ENCODE peak calls at places on chromosomes 4 and X, in six cellular contexts. One of them, this sample, is unnamed.

GRCh38 chr4:1614854-1615595 is 69.1 kb downstream of the FAM53A start:
- DNase-seq in lower leg skin: no peak
- DNase-seq in foreskin fibroblast: no peak
- DNase-seq in glutamatergic neuron: no peak
- DNase-seq in HFFc6: no peak
- DNase-seq in stomach: no peak
- DNase-seq in this sample: no peak

GRCh38 chrX:122777766-122778165 is 406.3 kb upstream of the GRIA3 start:
- DNase-seq in lower leg skin: no peak
- DNase-seq in foreskin fibroblast: peak
- DNase-seq in glutamatergic neuron: no peak
- DNase-seq in HFFc6: no peak
- DNase-seq in stomach: no peak
- DNase-seq in this sample: no peak

GRCh38 chrX:109533005-109533404 is 3.6 kb upstream of the NXT2 start:
- DNase-seq in lower leg skin: no peak
- DNase-seq in foreskin fibroblast: no peak
- DNase-seq in glutamatergic neuron: no peak
- DNase-seq in HFFc6: no peak
- DNase-seq in stomach: no peak
- DNase-seq in this sample: no peak

GRCh38 chrX:2767631-2768455 is 16.0 kb downstream of the XG start:
- DNase-seq in lower leg skin: peak
- DNase-seq in foreskin fibroblast: peak
- DNase-seq in glutamatergic neuron: no peak
- DNase-seq in HFFc6: peak
- DNase-seq in stomach: no peak
- DNase-seq in this sample: peak

GRCh38 chr4:26321326-26322276 is 787 bp downstream of the RBPJ start:
- DNase-seq in lower leg skin: peak
- DNase-seq in foreskin fibroblast: no peak
- DNase-seq in glutamatergic neuron: peak
- DNase-seq in HFFc6: no peak
- DNase-seq in stomach: no peak
- DNase-seq in this sample: no peak

GRCh38 chrX:153382563-153383482 is 18.3 kb downstream of the PNMA6E start:
- DNase-seq in lower leg skin: no peak
- DNase-seq in foreskin fibroblast: no peak
- DNase-seq in glutamatergic neuron: no peak
- DNase-seq in HFFc6: no peak
- DNase-seq in stomach: no peak
- DNase-seq in this sample: no peak

GRCh38 chrX:48470833-48471118 is 716 bp upstream of the SLC38A5 start:
- DNase-seq in lower leg skin: no peak
- DNase-seq in foreskin fibroblast: no peak
- DNase-seq in glutamatergic neuron: no peak
- DNase-seq in HFFc6: no peak
- DNase-seq in stomach: no peak
- DNase-seq in this sample: no peak

GRCh38 chr4:70688795-70689231 is 481 bp downstream of the UTP3 start:
- DNase-seq in lower leg skin: peak
- DNase-seq in foreskin fibroblast: no peak
- DNase-seq in glutamatergic neuron: no peak
- DNase-seq in HFFc6: no peak
- DNase-seq in stomach: no peak
- DNase-seq in this sample: no peak

GRCh38 chr4:166165829-166166420 is 292.9 kb downstream of the TLL1 start:
- DNase-seq in lower leg skin: no peak
- DNase-seq in foreskin fibroblast: peak
- DNase-seq in glutamatergic neuron: no peak
- DNase-seq in HFFc6: peak
- DNase-seq in stomach: no peak
- DNase-seq in this sample: peak

GRCh38 chrX:100643943-100644587 is at the start of gene SRPX2:
- DNase-seq in lower leg skin: no peak
- DNase-seq in foreskin fibroblast: peak
- DNase-seq in glutamatergic neuron: no peak
- DNase-seq in HFFc6: peak
- DNase-seq in stomach: no peak
- DNase-seq in this sample: peak

GRCh38 chrX:100645106-100645505 is 1.1 kb downstream of the SRPX2 start:
- DNase-seq in lower leg skin: no peak
- DNase-seq in foreskin fibroblast: no peak
- DNase-seq in glutamatergic neuron: no peak
- DNase-seq in HFFc6: peak
- DNase-seq in stomach: no peak
- DNase-seq in this sample: no peak

GRCh38 chrX:100647095-100647494 is 3.1 kb downstream of the SRPX2 start:
- DNase-seq in lower leg skin: no peak
- DNase-seq in foreskin fibroblast: no peak
- DNase-seq in glutamatergic neuron: no peak
- DNase-seq in HFFc6: no peak
- DNase-seq in stomach: no peak
- DNase-seq in this sample: no peak

GRCh38 chrX:100643212-100643611 is 787 bp upstream of the SRPX2 start:
- DNase-seq in lower leg skin: no peak
- DNase-seq in foreskin fibroblast: no peak
- DNase-seq in glutamatergic neuron: no peak
- DNase-seq in HFFc6: no peak
- DNase-seq in stomach: no peak
- DNase-seq in this sample: no peak

DNA sequence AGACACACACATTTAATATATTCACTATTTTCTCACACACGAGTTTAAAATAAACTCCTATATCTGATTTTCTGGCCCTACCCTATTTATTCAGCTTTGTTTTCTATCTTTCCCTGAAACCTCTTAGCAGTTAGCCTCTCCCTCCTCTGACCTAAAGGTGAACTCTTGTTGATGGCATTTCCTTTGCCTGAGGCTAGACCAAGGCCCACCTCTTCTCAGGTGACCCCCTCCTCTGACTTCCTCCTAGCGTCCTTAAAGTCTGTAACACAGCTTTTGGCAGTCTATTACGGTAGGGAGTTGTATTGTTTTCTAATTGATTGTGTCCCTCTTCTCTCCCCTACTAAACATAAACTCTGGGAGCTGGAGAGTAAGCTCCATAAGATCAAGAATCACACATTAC is 1.7 kb upstream of the SRPX2 start:
- DNase-seq in lower leg skin: no peak
- DNase-seq in foreskin fibroblast: no peak
- DNase-seq in glutamatergic neuron: no peak
- DNase-seq in HFFc6: no peak
- DNase-seq in stomach: no peak
- DNase-seq in this sample: no peak
- TF ChIP-seq CTCF in lower leg skin: no peak
- TF ChIP-seq CTCF in foreskin fibroblast: no peak
- TF ChIP-seq CTCF in glutamatergic neuron: no peak
- TF ChIP-seq CTCF in HFFc6: no peak
- TF ChIP-seq CTCF in stomach: no peak
- TF ChIP-seq CTCF in this sample: no peak

GRCh38 chrX:101291204-101291603 is at the start of gene TAF7L:
- DNase-seq in lower leg skin: no peak
- DNase-seq in foreskin fibroblast: peak
- DNase-seq in glutamatergic neuron: peak
- DNase-seq in HFFc6: no peak
- DNase-seq in stomach: no peak
- DNase-seq in this sample: no peak

GRCh38 chrX:101287402-101287801 is 3.7 kb downstream of the TAF7L start:
- DNase-seq in lower leg skin: no peak
- DNase-seq in foreskin fibroblast: peak
- DNase-seq in glutamatergic neuron: no peak
- DNase-seq in HFFc6: peak
- DNase-seq in stomach: no peak
- DNase-seq in this sample: no peak
- TF ChIP-seq CTCF in lower leg skin: no peak
- TF ChIP-seq CTCF in foreskin fibroblast: peak
- TF ChIP-seq CTCF in glutamatergic neuron: peak
- TF ChIP-seq CTCF in HFFc6: peak
- TF ChIP-seq CTCF in stomach: peak
- TF ChIP-seq CTCF in this sample: peak

GRCh38 chrX:85851418-85851817 is 195.9 kb downstream of the CHM start:
- DNase-seq in lower leg skin: no peak
- DNase-seq in foreskin fibroblast: no peak
- DNase-seq in glutamatergic neuron: peak
- DNase-seq in HFFc6: peak
- DNase-seq in stomach: peak
- DNase-seq in this sample: no peak
- TF ChIP-seq CTCF in lower leg skin: no peak
- TF ChIP-seq CTCF in foreskin fibroblast: peak
- TF ChIP-seq CTCF in glutamatergic neuron: no peak
- TF ChIP-seq CTCF in HFFc6: peak
- TF ChIP-seq CTCF in stomach: no peak
- TF ChIP-seq CTCF in this sample: peak

DNA sequence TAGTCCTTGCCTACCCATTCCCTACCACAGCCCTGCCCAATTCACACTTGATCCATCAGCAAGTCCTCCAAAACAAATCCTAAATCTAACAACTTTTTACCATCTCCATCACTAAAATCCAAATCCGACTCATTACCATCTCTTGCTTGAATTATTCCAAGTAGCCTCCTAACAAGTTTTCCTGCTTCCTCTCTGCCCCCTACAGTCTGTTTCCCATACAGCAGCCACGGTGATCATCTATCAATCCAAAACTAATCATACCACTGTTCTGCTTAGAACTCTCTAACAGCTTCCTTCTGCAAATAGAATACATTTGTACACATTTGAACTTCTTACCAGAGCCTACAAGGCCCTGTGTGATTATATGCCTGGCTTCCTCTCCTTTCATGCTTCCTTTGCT is 133.0 kb downstream of the SHROOM4 start:
- DNase-seq in lower leg skin: no peak
- DNase-seq in foreskin fibroblast: no peak
- DNase-seq in glutamatergic neuron: peak
- DNase-seq in HFFc6: no peak
- DNase-seq in stomach: no peak
- DNase-seq in this sample: no peak
- TF ChIP-seq CTCF in lower leg skin: no peak
- TF ChIP-seq CTCF in foreskin fibroblast: no peak
- TF ChIP-seq CTCF in glutamatergic neuron: peak
- TF ChIP-seq CTCF in HFFc6: no peak
- TF ChIP-seq CTCF in stomach: no peak
- TF ChIP-seq CTCF in this sample: peak

GRCh38 chr4:108601517-108601916 is 18.9 kb upstream of the RPL34 start:
- DNase-seq in lower leg skin: no peak
- DNase-seq in foreskin fibroblast: no peak
- DNase-seq in glutamatergic neuron: no peak
- DNase-seq in HFFc6: no peak
- DNase-seq in stomach: no peak
- DNase-seq in this sample: no peak
- TF ChIP-seq CTCF in lower leg skin: no peak
- TF ChIP-seq CTCF in foreskin fibroblast: no peak
- TF ChIP-seq CTCF in glutamatergic neuron: no peak
- TF ChIP-seq CTCF in HFFc6: no peak
- TF ChIP-seq CTCF in stomach: no peak
- TF ChIP-seq CTCF in this sample: no peak

GRCh38 chr4:112522389-112522788 is 6.4 kb upstream of the NEUROG2 start:
- DNase-seq in lower leg skin: no peak
- DNase-seq in foreskin fibroblast: no peak
- DNase-seq in glutamatergic neuron: no peak
- DNase-seq in HFFc6: no peak
- DNase-seq in stomach: no peak
- DNase-seq in this sample: no peak

GRCh38 chr4:112523764-112524505 is 8.0 kb upstream of the NEUROG2 start:
- DNase-seq in lower leg skin: no peak
- DNase-seq in foreskin fibroblast: no peak
- DNase-seq in glutamatergic neuron: peak
- DNase-seq in HFFc6: no peak
- DNase-seq in stomach: peak
- DNase-seq in this sample: no peak

GRCh38 chr4:112523008-112523440 is 7.0 kb upstream of the NEUROG2 start:
- DNase-seq in lower leg skin: no peak
- DNase-seq in foreskin fibroblast: no peak
- DNase-seq in glutamatergic neuron: peak
- DNase-seq in HFFc6: no peak
- DNase-seq in stomach: no peak
- DNase-seq in this sample: no peak

GRCh38 chr4:112521123-112522116 is 5.4 kb upstream of the NEUROG2 start:
- DNase-seq in lower leg skin: peak
- DNase-seq in foreskin fibroblast: no peak
- DNase-seq in glutamatergic neuron: no peak
- DNase-seq in HFFc6: no peak
- DNase-seq in stomach: no peak
- DNase-seq in this sample: peak

GRCh38 chr4:112526061-112526460 is 10.1 kb upstream of the NEUROG2 start:
- DNase-seq in lower leg skin: no peak
- DNase-seq in foreskin fibroblast: no peak
- DNase-seq in glutamatergic neuron: no peak
- DNase-seq in HFFc6: peak
- DNase-seq in stomach: no peak
- DNase-seq in this sample: no peak
- TF ChIP-seq CTCF in lower leg skin: no peak
- TF ChIP-seq CTCF in foreskin fibroblast: no peak
- TF ChIP-seq CTCF in glutamatergic neuron: no peak
- TF ChIP-seq CTCF in HFFc6: no peak
- TF ChIP-seq CTCF in stomach: no peak
- TF ChIP-seq CTCF in this sample: no peak

GRCh38 chr4:21885770-21886169 is 62.8 kb downstream of the KCNIP4 start:
- DNase-seq in lower leg skin: no peak
- DNase-seq in foreskin fibroblast: no peak
- DNase-seq in glutamatergic neuron: no peak
- DNase-seq in HFFc6: no peak
- DNase-seq in stomach: no peak
- DNase-seq in this sample: peak

GRCh38 chr4:21884615-21885014 is 64.0 kb downstream of the KCNIP4 start:
- DNase-seq in lower leg skin: no peak
- DNase-seq in foreskin fibroblast: no peak
- DNase-seq in glutamatergic neuron: no peak
- DNase-seq in HFFc6: no peak
- DNase-seq in stomach: no peak
- DNase-seq in this sample: no peak

GRCh38 chr4:21879187-21879586 is 69.4 kb downstream of the KCNIP4 start:
- DNase-seq in lower leg skin: no peak
- DNase-seq in foreskin fibroblast: peak
- DNase-seq in glutamatergic neuron: peak
- DNase-seq in HFFc6: peak
- DNase-seq in stomach: no peak
- DNase-seq in this sample: no peak

GRCh38 chr4:21885241-21885640 is 63.3 kb downstream of the KCNIP4 start:
- DNase-seq in lower leg skin: no peak
- DNase-seq in foreskin fibroblast: peak
- DNase-seq in glutamatergic neuron: no peak
- DNase-seq in HFFc6: peak
- DNase-seq in stomach: no peak
- DNase-seq in this sample: no peak

DNA sequence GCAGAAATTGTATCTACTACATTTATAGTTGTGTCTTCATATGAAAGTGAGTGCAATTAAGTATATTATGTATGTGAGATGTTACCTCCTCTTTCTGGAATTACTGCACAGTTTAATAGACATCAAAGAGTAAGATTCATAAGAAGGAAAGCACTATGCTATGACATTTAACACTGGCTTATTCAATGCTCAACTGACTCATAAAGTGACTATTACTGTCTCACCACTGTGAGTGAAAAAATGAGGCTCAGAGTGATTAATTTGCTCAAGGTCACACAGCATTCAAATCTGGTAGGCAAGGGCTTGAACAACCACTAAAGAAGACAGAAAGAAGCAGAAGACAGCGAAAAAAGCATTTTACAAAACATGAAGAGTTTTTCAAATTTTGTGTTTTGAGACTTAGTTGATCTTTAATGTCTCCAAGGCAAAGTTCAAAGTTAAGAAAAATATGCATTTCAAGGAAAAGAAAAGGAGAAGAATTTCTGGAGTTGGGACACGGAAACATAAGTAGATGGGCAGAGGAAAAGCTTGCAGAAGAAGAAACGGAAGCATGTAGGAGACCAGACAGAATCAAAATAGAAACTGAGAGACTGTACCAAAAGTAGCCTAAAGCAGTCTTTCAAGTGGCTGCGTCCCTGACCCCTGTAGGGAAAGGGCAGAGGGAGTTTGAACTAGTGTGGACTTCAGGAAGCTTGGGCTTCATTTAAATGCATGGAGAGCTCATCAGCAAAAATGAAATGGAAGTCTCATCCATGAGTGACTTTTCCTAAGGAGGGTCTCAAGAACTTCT is 66.3 kb downstream of the KCNIP4 start:
- DNase-seq in lower leg skin: no peak
- DNase-seq in foreskin fibroblast: peak
- DNase-seq in glutamatergic neuron: no peak
- DNase-seq in HFFc6: peak
- DNase-seq in stomach: no peak
- DNase-seq in this sample: no peak
- TF ChIP-seq CTCF in lower leg skin: no peak
- TF ChIP-seq CTCF in foreskin fibroblast: no peak
- TF ChIP-seq CTCF in glutamatergic neuron: no peak
- TF ChIP-seq CTCF in HFFc6: no peak
- TF ChIP-seq CTCF in stomach: no peak
- TF ChIP-seq CTCF in this sample: no peak